ENCODE peak calls at places on chromosomes 2 and 18, in nine cellular contexts. P is H1, I is gastrocnemius medialis, A is K562, L is tibial nerve, R is IMR-90, F is Peyer's patch, Q is endothelial cell of umbilical vein, J is heart left ventricle. G is an unnamed sample.

GRCh38 chr2:16275718-16276117 is 335.4 kb downstream of the MYCN start:
- DNase-seq in Q (no peak), J (no peak), P (no peak), A (no peak), I (no peak), F (no peak), L (no peak), R (no peak), G (no peak)

GRCh38 chr18:67665266-67665665 is 148.7 kb upstream of the DSEL start:
- DNase-seq in Q (no peak), F (no peak), P (no peak), L (no peak), J (no peak), A (no peak), I (no peak), R (peak), G (no peak)

GRCh38 chr2:38720613-38721241 is 30.4 kb downstream of the SRSF7 start:
- DNase-seq in R (peak), A (peak), F (peak), Q (peak), P (no peak), L (peak), I (peak), J (peak), G (peak)

GRCh38 chr18:76490040-76490439 is 5.0 kb downstream of the ZNF516 start:
- DNase-seq in R (no peak), F (no peak), P (no peak), J (no peak), A (no peak), Q (no peak), L (no peak), I (no peak), G (no peak)

GRCh38 chr2:118146315-118147283 is 58.3 kb downstream of the INSIG2 start:
- DNase-seq in I (no peak), F (peak), Q (no peak), P (no peak), J (no peak), L (no peak), A (no peak), R (no peak), G (no peak)

GRCh38 chr2:42848726-42849290 is 56.4 kb upstream of the HAAO start:
- DNase-seq in L (no peak), J (no peak), A (no peak), P (no peak), Q (no peak), F (peak), I (no peak), R (no peak), G (no peak)

GRCh38 chr2:70094171-70094977 is 7.1 kb downstream of the PCBP1 start:
- DNase-seq in Q (no peak), R (peak), J (no peak), F (peak), A (no peak), L (peak), P (no peak), I (no peak), G (peak)

GRCh38 chr2:188068093-188068492 is 223.6 kb upstream of the GULP1 start:
- DNase-seq in L (no peak), A (no peak), J (no peak), P (no peak), F (no peak), I (no peak), Q (no peak), R (peak), G (no peak)

GRCh38 chr2:25506226-25506625 is 164.5 kb upstream of the DNMT3A start:
- DNase-seq in P (no peak), F (no peak), R (no peak), Q (no peak), L (no peak), A (no peak), J (no peak), I (no peak), G (no peak)

GRCh38 chr2:240149943-240150784 is 9.7 kb upstream of the OTOS start:
- DNase-seq in L (no peak), A (peak), R (peak), Q (peak), J (no peak), I (no peak), P (no peak), F (no peak), G (no peak)

GRCh38 chr2:101168647-101169046 is 17.5 kb upstream of the TBC1D8 start:
- DNase-seq in R (no peak), P (no peak), A (no peak), F (no peak), I (no peak), L (no peak), Q (no peak), J (no peak), G (no peak)
- H3K4me3 ChIP-seq in R (no peak), P (no peak), A (no peak), F (no peak), I (no peak), L (no peak), Q (no peak), J (no peak), G (no peak)

GRCh38 chr2:156435392-156435724 is 821 bp upstream of the GPD2 start:
- DNase-seq in J (no peak), I (no peak), A (no peak), L (no peak), P (no peak), F (no peak), R (no peak), Q (no peak), G (no peak)
- TF ChIP-seq POLR2A in J (no peak), I (no peak), A (no peak), L (no peak), P (no peak), F (no peak), R (no peak), Q (no peak), G (no peak)

GRCh38 chr18:45590060-45590537 is 25.2 kb upstream of the SLC14A2 start:
- DNase-seq in F (no peak), L (peak), A (no peak), J (peak), I (peak), P (no peak), Q (no peak), R (peak), G (no peak)
- TF ChIP-seq CTCF in F (no peak), L (no peak), A (no peak), J (no peak), I (no peak), P (no peak), Q (no peak), R (no peak), G (no peak)

GRCh38 chr2:170815746-170816498 is 765 bp upstream of the GAD1 start:
- DNase-seq in A (peak), P (no peak), Q (peak), R (peak), L (peak), I (no peak), J (no peak), F (peak), G (peak)

GRCh38 chr2:170815311-170815710 is 1.4 kb upstream of the GAD1 start:
- DNase-seq in L (no peak), R (no peak), J (no peak), Q (no peak), I (no peak), F (no peak), A (no peak), P (no peak), G (no peak)

GRCh38 chr2:170812716-170813585 is 3.7 kb upstream of the GAD1 start:
- DNase-seq in F (no peak), P (no peak), R (peak), L (peak), Q (peak), J (peak), I (peak), A (peak), G (peak)

GRCh38 chr2:170814551-170815245 is 2.0 kb upstream of the GAD1 start:
- DNase-seq in P (no peak), F (no peak), I (no peak), A (no peak), J (no peak), R (no peak), Q (no peak), L (no peak), G (no peak)

DNA sequence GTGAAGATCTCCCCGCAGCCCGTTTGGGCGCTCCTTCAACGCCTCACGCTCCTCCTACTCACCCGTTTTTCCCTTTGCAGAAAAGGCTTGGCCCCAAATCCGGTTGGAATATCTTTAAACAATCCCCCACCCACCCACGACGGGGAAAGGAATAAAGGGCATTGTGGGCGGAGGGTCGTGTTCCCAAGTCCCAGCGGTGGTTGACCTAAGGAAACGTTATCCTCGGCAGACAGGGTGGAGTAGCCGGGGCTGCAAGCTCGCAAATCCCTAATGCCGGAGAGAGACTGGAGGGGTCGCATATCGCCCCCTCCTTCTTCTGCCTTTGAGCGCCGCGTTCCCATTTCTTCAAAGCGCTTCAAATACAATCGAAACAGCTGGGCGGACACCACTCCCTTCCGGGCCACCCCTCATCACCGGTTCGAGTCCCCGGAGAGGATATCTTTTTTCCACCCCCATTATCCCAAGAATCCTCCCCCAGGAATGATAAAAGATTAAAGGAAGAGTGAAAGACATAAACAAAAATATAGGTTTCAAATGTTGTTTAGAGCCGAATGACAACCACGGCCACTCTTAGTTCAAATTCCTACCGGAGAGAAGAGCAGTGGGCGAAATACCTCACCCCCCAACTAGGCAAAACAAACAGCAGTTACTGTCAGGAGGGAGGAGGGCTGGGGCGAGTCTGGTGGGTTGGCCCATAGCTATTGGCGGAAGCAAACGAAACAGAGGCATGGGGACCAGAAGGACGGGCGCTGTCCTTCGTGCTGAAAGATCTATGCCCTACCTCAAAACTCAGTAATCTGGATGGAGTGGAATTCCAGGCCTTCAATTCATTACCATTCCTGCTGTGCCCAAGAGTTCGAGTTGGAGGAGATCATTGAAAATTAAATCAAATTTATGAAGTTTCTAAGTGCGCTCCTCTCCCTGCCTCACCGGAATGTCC is 2.8 kb upstream of the GAD1 start:
- DNase-seq in L (no peak), Q (peak), I (no peak), F (no peak), P (no peak), J (no peak), R (peak), A (peak), G (no peak)
- H3K4me3 ChIP-seq in L (no peak), Q (no peak), I (no peak), F (no peak), P (peak), J (no peak), R (no peak), A (no peak), G (no peak)

GRCh38 chr2:105746177-105747080 is 1.7 kb downstream of the NCK2 start:
- DNase-seq in L (peak), A (peak), F (peak), I (peak), Q (no peak), J (peak), R (no peak), P (no peak), G (peak)
- TF ChIP-seq POLR2A in L (no peak), A (no peak), F (peak), I (no peak), Q (no peak), J (no peak), R (no peak), P (no peak), G (no peak)

DNA sequence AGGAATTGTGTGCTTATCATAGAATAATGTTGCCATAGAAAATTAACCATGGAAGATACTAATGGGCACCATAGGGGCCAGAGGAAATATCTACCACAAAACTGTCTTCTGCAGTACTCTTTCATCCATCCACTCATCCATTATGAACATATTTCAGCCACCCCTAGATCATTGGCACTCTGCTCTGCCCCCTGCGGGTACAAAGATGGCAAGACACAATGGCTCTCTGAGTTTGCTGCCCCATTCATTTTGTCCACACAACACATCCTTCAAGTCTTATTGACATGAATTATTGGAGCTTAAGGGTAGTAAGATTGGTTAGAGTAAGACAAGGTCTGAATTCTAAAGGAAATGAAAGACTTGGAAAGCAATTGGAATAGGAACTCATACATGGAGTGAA is 1224.7 kb upstream of the CELF4 start:
- DNase-seq in J (no peak), Q (no peak), A (peak), L (no peak), R (no peak), P (peak), I (no peak), F (no peak), G (no peak)
- TF ChIP-seq CTCF in J (no peak), Q (no peak), A (no peak), L (no peak), R (no peak), P (peak), I (no peak), F (no peak), G (no peak)

G was measured in lower leg skin.